ENCODE peak calls at places on chromosomes 7 and 10, in four cellular contexts. E is H54, L is NCI-H1436 treated with DMSO at 0.1 percent for 48 hours, W is foreskin melanocyte. R is an unnamed sample.

GRCh38 chr7:117076426-117076943 is 123.2 kb downstream of the ST7 start:
- DNase-seq in L (no peak), E (no peak), W (no peak), R (no peak)

GRCh38 chr7:121244120-121244865 is 84.5 kb upstream of the WNT16 start:
- DNase-seq in L (no peak), W (no peak), E (no peak), R (no peak)

GRCh38 chr10:82378146-82378545 is 503.2 kb downstream of the NRG3 start:
- DNase-seq in E (no peak), W (peak; percentile 68), L (no peak), R (no peak)

GRCh38 chr7:63789378-63790176 is 209.1 kb upstream of the ZNF722 start:
- DNase-seq in W (no peak), L (no peak), E (no peak), R (no peak)

GRCh38 chr10:6580279-6581029 is 378 bp upstream of the PRKCQ start:
- DNase-seq in E (peak; percentile 53), W (peak; percentile 17), L (no peak), R (peak; percentile 59)

GRCh38 chr7:90461216-90461615 is 8.2 kb upstream of the PTTG1IP2 start:
- DNase-seq in W (no peak), E (no peak), L (no peak), R (no peak)

GRCh38 chr7:131623154-131623553 is 66.7 kb upstream of the PODXL start:
- DNase-seq in W (no peak), E (no peak), L (no peak), R (no peak)

GRCh38 chr10:24866615-24867583 is 85.5 kb downstream of the PRTFDC1 start:
- DNase-seq in W (peak; percentile 44), L (peak; percentile 71), E (peak; percentile 35), R (no peak)

GRCh38 chr10:86321568-86321967 is 45.0 kb downstream of the GRID1 start:
- DNase-seq in E (no peak), L (no peak), W (no peak), R (no peak)

GRCh38 chr10:80454526-80455460 is 683 bp downstream of the TSPAN14 start:
- DNase-seq in W (no peak), L (no peak), E (peak; percentile 53), R (no peak)